ENCODE peak calls at places on chromosome 20, in nine cellular contexts. J is HTR-8/SVneo; R is renal cortical epithelial cell; D is bronchial epithelial cell; L is hypothalamus; C is progenitor cell of endocrine pancreas; U is tibial nerve; F is left lung; X is activated CD4-positive, alpha-beta memory T cell treated with anti-CD3 and anti-CD28 coated beads for 36 hours. N is an unnamed sample.

GRCh38 chr20:53672484-53673129 is 79.0 kb upstream of the ZNF217 start:
- DNase-seq in J (peak), R (peak), D (peak), L (no peak), C (no peak), U (no peak), F (no peak), X (no peak), N (peak)

GRCh38 chr20:58054744-58055373 is 173.6 kb downstream of the ANKRD60 start:
- DNase-seq in J (no peak), R (no peak), D (no peak), L (peak), C (no peak), U (no peak), F (peak), X (no peak), N (no peak)

GRCh38 chr20:43691928-43692524 is 25.1 kb downstream of the MYBL2 start:
- DNase-seq in J (peak), R (peak), D (peak), L (peak), C (peak), U (no peak), F (no peak), X (peak), N (no peak)

GRCh38 chr20:51339721-51340450 is 202.6 kb downstream of the NFATC2 start:
- DNase-seq in J (no peak), R (peak), D (no peak), L (no peak), C (no peak), U (no peak), F (no peak), X (no peak), N (no peak)

GRCh38 chr20:23255658-23256385 is 94.8 kb upstream of the NXT1 start:
- DNase-seq in J (no peak), R (peak), D (no peak), L (no peak), C (no peak), U (no peak), F (no peak), X (no peak), N (no peak)

GRCh38 chr20:61538481-61539265 is 286.6 kb downstream of the CDH4 start:
- DNase-seq in J (no peak), R (no peak), D (no peak), L (no peak), C (no peak), U (no peak), F (no peak), X (no peak), N (no peak)

GRCh38 chr20:1225729-1226313 is at the start of gene RAD21L1:
- DNase-seq in J (peak), R (peak), D (peak), L (peak), C (peak), U (peak), F (peak), X (peak), N (peak)

GRCh38 chr20:62219992-62220665 is at the start of gene HRH3:
- DNase-seq in J (peak), R (no peak), D (no peak), L (no peak), C (peak), U (no peak), F (no peak), X (peak), N (no peak)

GRCh38 chr20:53606364-53606985 is 12.8 kb upstream of the ZNF217 start:
- DNase-seq in J (peak), R (peak), D (no peak), L (no peak), C (no peak), U (no peak), F (no peak), X (no peak), N (no peak)

GRCh38 chr20:34987288-34988175 is 31.9 kb downstream of the MYH7B start:
- DNase-seq in J (no peak), R (no peak), D (no peak), L (no peak), C (no peak), U (no peak), F (no peak), X (no peak), N (no peak)

GRCh38 chr20:62359491-62360121 is 7.5 kb downstream of the LAMA5 start:
- DNase-seq in J (peak), R (peak), D (no peak), L (no peak), C (no peak), U (no peak), F (no peak), X (no peak), N (peak)

GRCh38 chr20:49594929-49595311 is 27.0 kb upstream of the PTGIS start:
- DNase-seq in J (no peak), R (no peak), D (no peak), L (no peak), C (no peak), U (no peak), F (no peak), X (peak), N (no peak)

GRCh38 chr20:3390759-3391500 is 16.5 kb downstream of the DNAAF9 start:
- DNase-seq in J (no peak), R (peak), D (no peak), L (peak), C (no peak), U (no peak), F (no peak), X (no peak), N (peak)

GRCh38 chr20:62101078-62101477 is 21.2 kb upstream of the LSM14B start:
- DNase-seq in J (no peak), R (no peak), D (no peak), L (no peak), C (no peak), U (no peak), F (no peak), X (no peak), N (no peak)

GRCh38 chr20:39473533-39473932 is 511.4 kb downstream of the DHX35 start:
- DNase-seq in J (no peak), R (no peak), D (no peak), L (no peak), C (no peak), U (no peak), F (no peak), X (no peak), N (no peak)

GRCh38 chr20:37501940-37502339 is 19.1 kb upstream of the NNAT start:
- DNase-seq in J (no peak), R (no peak), D (no peak), L (no peak), C (no peak), U (no peak), F (no peak), X (no peak), N (no peak)

GRCh38 chr20:21234816-21235215 is 68.3 kb upstream of the XRN2 start:
- DNase-seq in J (no peak), R (no peak), D (no peak), L (peak), C (no peak), U (no peak), F (no peak), X (no peak), N (no peak)

N was measured in kidney glomerular epithelial cell.